ENCODE peak calls at places on chromosomes 6 and 20, in eight cellular contexts. J, F, B, V, S, P, T and Z are unnamed samples.

GRCh38 chr6:45584127-45584526 is 206.4 kb upstream of the SUPT3H start:
- DNase-seq in J (no peak), S (no peak), B (no peak), F (no peak), P (no peak), V (no peak), T (no peak), Z (no peak)

GRCh38 chr6:98779618-98780017 is 54.8 kb upstream of the POU3F2 start:
- DNase-seq in S (no peak), V (no peak), P (no peak), J (no peak), F (no peak), T (no peak), B (no peak), Z (no peak)

GRCh38 chr20:3330046-3330741 is 77.3 kb downstream of the DNAAF9 start:
- DNase-seq in B (no peak), T (no peak), V (no peak), F (no peak), P (no peak), S (no peak), J (no peak), Z (no peak)

GRCh38 chr6:88626460-88626859 is 337.0 kb downstream of the RNGTT start:
- DNase-seq in S (no peak), J (no peak), V (no peak), F (no peak), B (no peak), T (no peak), P (no peak), Z (no peak)

GRCh38 chr6:13120483-13121482 is 207.6 kb downstream of the TBC1D7 start:
- DNase-seq in F (no peak), J (no peak), B (no peak), S (no peak), V (no peak), P (no peak), T (no peak), Z (no peak)

GRCh38 chr6:105402090-105402980 is 547 bp downstream of the PREP start:
- DNase-seq in T (peak; percentile 59), S (peak; percentile 52), P (peak; percentile 65), B (no peak), V (peak; percentile 41), F (peak; percentile 19), J (peak; percentile 36), Z (no peak)

GRCh38 chr6:95614094-95614493 is 36.8 kb downstream of the MANEA start:
- DNase-seq in J (no peak), V (no peak), T (no peak), F (no peak), P (no peak), S (no peak), B (no peak), Z (no peak)

GRCh38 chr6:136365781-136366354 is 76.2 kb upstream of the BCLAF1 start:
- DNase-seq in B (no peak), F (peak; percentile 62), S (no peak), T (peak; percentile 62), V (no peak), J (peak; percentile 34), P (peak; percentile 77), Z (no peak)

GRCh38 chr6:129617986-129618385 is 92.0 kb downstream of the ARHGAP18 start:
- DNase-seq in F (no peak), T (no peak), P (no peak), J (no peak), V (no peak), S (no peak), B (no peak), Z (no peak)

GRCh38 chr20:48823960-48824497 is 3.8 kb downstream of the PREX1 start:
- DNase-seq in V (no peak), T (no peak), B (peak; percentile 93), J (no peak), F (no peak), P (no peak), S (peak; percentile 86), Z (no peak)

GRCh38 chr6:37205997-37206340 is 36.0 kb downstream of the PIM1 start:
- DNase-seq in S (no peak), V (no peak), F (no peak), T (no peak), P (no peak), B (no peak), J (no peak), Z (no peak)

GRCh38 chr6:92479821-92480220 is 939.5 kb downstream of the EPHA7 start:
- DNase-seq in T (no peak), B (no peak), S (peak; percentile 61), F (no peak), J (no peak), V (no peak), P (no peak), Z (no peak)

GRCh38 chr20:50624351-50625016 is 66.9 kb downstream of the RIPOR3 start:
- DNase-seq in J (peak; percentile 78), B (no peak), F (no peak), S (no peak), P (no peak), T (no peak), V (no peak), Z (no peak)

GRCh38 chr6:154872605-154873004 is 122.5 kb upstream of the TIAM2 start:
- DNase-seq in P (no peak), T (no peak), F (no peak), V (no peak), J (no peak), B (no peak), S (no peak), Z (no peak)

GRCh38 chr6:120648713-120649112 is 685.6 kb downstream of the TBC1D32 start:
- DNase-seq in S (no peak), T (no peak), V (no peak), P (no peak), J (no peak), F (no peak), B (no peak), Z (no peak)

GRCh38 chr6:34227656-34228421 is 8.8 kb upstream of the HMGA1 start:
- DNase-seq in T (no peak), S (no peak), V (no peak), J (no peak), B (no peak), F (no peak), P (no peak), Z (no peak)

GRCh38 chr6:109503327-109504224 is 20.6 kb upstream of the ZBTB24 start:
- DNase-seq in T (no peak), P (no peak), V (no peak), J (no peak), B (no peak), S (no peak), F (no peak), Z (no peak)

GRCh38 chr6:33419580-33420492 is at the start of gene SYNGAP1:
- DNase-seq in B (no peak), P (peak; percentile 93), S (no peak), F (no peak), T (peak; percentile 70), V (no peak), J (no peak), Z (no peak)

GRCh38 chr6:129607581-129608186 is 102.3 kb downstream of the ARHGAP18 start:
- DNase-seq in S (no peak), P (no peak), J (no peak), F (no peak), T (no peak), B (no peak), V (no peak), Z (no peak)

GRCh38 chr6:152212437-152212836 is 405.0 kb downstream of the ESR1 start:
- DNase-seq in T (no peak), J (no peak), S (no peak), V (no peak), B (no peak), F (no peak), P (no peak), Z (no peak)

GRCh38 chr6:156613996-156614395 is 163.2 kb upstream of the ARID1B start:
- DNase-seq in V (no peak), B (no peak), P (no peak), S (no peak), F (no peak), T (no peak), J (no peak), Z (no peak)

GRCh38 chr6:5751525-5752252 is 255.0 kb downstream of the NRN1 start:
- DNase-seq in T (no peak), S (no peak), P (no peak), V (no peak), J (no peak), F (no peak), B (no peak), Z (no peak)

GRCh38 chr6:111709201-111709600 is 103.5 kb upstream of the TRAF3IP2 start:
- DNase-seq in V (no peak), S (no peak), B (no peak), P (no peak), F (no peak), J (no peak), T (no peak), Z (no peak)

GRCh38 chr20:547394-547793 is 3.8 kb upstream of the CSNK2A1 start:
- DNase-seq in B (no peak), T (no peak), V (no peak), S (no peak), F (no peak), P (no peak), J (no peak), Z (no peak)

DNA sequence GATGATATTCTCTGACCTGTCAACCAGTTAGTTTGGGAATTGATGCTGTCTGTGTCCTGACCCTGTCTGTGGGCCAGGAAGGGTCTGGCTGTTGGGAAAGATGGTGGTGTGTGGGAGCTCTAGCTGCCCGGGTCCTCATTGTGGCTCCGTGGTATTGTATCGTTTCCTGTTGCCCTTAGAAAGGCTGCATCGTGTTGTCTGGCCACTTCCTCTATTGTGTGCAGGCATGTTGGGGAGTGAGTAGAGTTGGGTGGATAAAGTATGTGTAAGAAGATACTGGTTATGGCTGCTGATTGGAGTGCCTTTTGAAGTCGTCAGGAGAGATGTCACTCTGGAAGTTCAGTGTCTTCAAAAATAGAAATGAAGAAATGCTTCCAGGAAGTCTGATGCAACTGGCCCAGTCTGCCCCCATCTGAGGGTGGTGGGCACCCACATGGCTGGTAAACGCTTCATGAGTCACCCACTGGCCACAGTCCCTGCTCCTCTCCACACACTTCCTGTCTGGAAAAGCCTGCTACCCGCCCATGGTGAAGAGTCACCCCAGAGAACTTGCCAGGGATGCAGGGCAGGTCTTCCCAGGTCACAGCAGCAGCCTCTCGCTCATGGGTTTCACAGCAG is 27.9 kb downstream of the PPARD start:
- DNase-seq in J (peak; percentile 40), F (peak; percentile 72), S (peak; percentile 83), V (no peak), B (peak; percentile 91), P (peak; percentile 84), T (peak; percentile 91), Z (peak; percentile 73)
- TF ChIP-seq POLR2A in J (no peak), F (no peak), S (no peak), V (no peak), B (peak; percentile 24), P (no peak), T (no peak), Z (no peak)

GRCh38 chr6:41546475-41546865 is 289 bp downstream of the FOXP4 start:
- DNase-seq in B (no peak), V (no peak), P (no peak), F (no peak), J (no peak), T (no peak), S (no peak), Z (no peak)
- TF ChIP-seq POLR2A in B (peak; percentile 15), V (no peak), P (no peak), F (no peak), J (no peak), T (no peak), S (no peak), Z (no peak)

GRCh38 chr6:17606606-17607005 is 6.5 kb downstream of the FAM8A1 start:
- DNase-seq in F (no peak), J (no peak), S (no peak), T (peak; percentile 25), P (no peak), B (no peak), V (no peak), Z (no peak)
- TF ChIP-seq POLR2A in F (no peak), J (no peak), S (no peak), T (no peak), P (no peak), B (no peak), V (no peak), Z (no peak)

GRCh38 chr6:167703347-167703746 is 123.4 kb upstream of the AFDN start:
- DNase-seq in T (no peak), F (no peak), V (no peak), P (peak; percentile 53), J (no peak), S (no peak), B (no peak), Z (no peak)
- TF ChIP-seq POLR2A in T (no peak), F (no peak), V (no peak), P (no peak), J (no peak), S (no peak), B (no peak), Z (no peak)